ENCODE peak calls at places on chromosomes 11 and 22, in ten cellular contexts. One of them, this sample, is unnamed.

GRCh38 chr11:98099371-98099770 is 921.4 kb upstream of the CNTN5 start:
- DNase-seq in tibial artery: no peak
- DNase-seq in A549: no peak
- DNase-seq in epithelial cell of proximal tubule: no peak
- DNase-seq in thyroid gland: no peak
- DNase-seq in CD8-positive, alpha-beta T cell: no peak
- DNase-seq in kidney epithelial cell: no peak
- DNase-seq in choroid plexus epithelial cell: no peak
- DNase-seq in left lung: no peak
- DNase-seq in psoas muscle: no peak
- DNase-seq in this sample: no peak

GRCh38 chr22:49426618-49427266 is 400.9 kb downstream of the BRD1 start:
- DNase-seq in choroid plexus epithelial cell: no peak
- DNase-seq in left lung: no peak
- DNase-seq in kidney epithelial cell: no peak
- DNase-seq in epithelial cell of proximal tubule: no peak
- DNase-seq in CD8-positive, alpha-beta T cell: no peak
- DNase-seq in psoas muscle: no peak
- DNase-seq in A549: no peak
- DNase-seq in thyroid gland: peak; percentile 49
- DNase-seq in tibial artery: no peak
- DNase-seq in this sample: no peak

GRCh38 chr22:38715176-38715764 is 9.5 kb downstream of the GTPBP1 start:
- DNase-seq in left lung: no peak
- DNase-seq in kidney epithelial cell: no peak
- DNase-seq in A549: no peak
- DNase-seq in psoas muscle: no peak
- DNase-seq in thyroid gland: no peak
- DNase-seq in choroid plexus epithelial cell: no peak
- DNase-seq in epithelial cell of proximal tubule: no peak
- DNase-seq in tibial artery: no peak
- DNase-seq in CD8-positive, alpha-beta T cell: no peak
- DNase-seq in this sample: no peak

GRCh38 chr11:79940976-79941735 is 500.3 kb upstream of the TENM4 start:
- DNase-seq in A549: no peak
- DNase-seq in choroid plexus epithelial cell: no peak
- DNase-seq in tibial artery: no peak
- DNase-seq in kidney epithelial cell: no peak
- DNase-seq in CD8-positive, alpha-beta T cell: no peak
- DNase-seq in thyroid gland: no peak
- DNase-seq in psoas muscle: no peak
- DNase-seq in epithelial cell of proximal tubule: no peak
- DNase-seq in left lung: no peak
- DNase-seq in this sample: peak; percentile 22

GRCh38 chr11:8610532-8611116 is 16.6 kb upstream of the STK33 start:
- DNase-seq in thyroid gland: peak; percentile 20
- DNase-seq in epithelial cell of proximal tubule: no peak
- DNase-seq in psoas muscle: no peak
- DNase-seq in CD8-positive, alpha-beta T cell: peak; percentile 13
- DNase-seq in tibial artery: no peak
- DNase-seq in left lung: no peak
- DNase-seq in kidney epithelial cell: peak; percentile 56
- DNase-seq in A549: no peak
- DNase-seq in choroid plexus epithelial cell: peak; percentile 65
- DNase-seq in this sample: no peak

GRCh38 chr11:35649984-35650383 is 12.6 kb upstream of the TRIM44 start:
- DNase-seq in CD8-positive, alpha-beta T cell: no peak
- DNase-seq in A549: no peak
- DNase-seq in epithelial cell of proximal tubule: no peak
- DNase-seq in left lung: no peak
- DNase-seq in kidney epithelial cell: no peak
- DNase-seq in choroid plexus epithelial cell: peak; percentile 57
- DNase-seq in thyroid gland: no peak
- DNase-seq in psoas muscle: no peak
- DNase-seq in tibial artery: no peak
- DNase-seq in this sample: peak; percentile 58

GRCh38 chr11:65126624-65127274 is 4.6 kb downstream of the MRPL49 start:
- DNase-seq in A549: no peak
- DNase-seq in tibial artery: no peak
- DNase-seq in choroid plexus epithelial cell: no peak
- DNase-seq in epithelial cell of proximal tubule: no peak
- DNase-seq in left lung: no peak
- DNase-seq in CD8-positive, alpha-beta T cell: no peak
- DNase-seq in thyroid gland: no peak
- DNase-seq in kidney epithelial cell: no peak
- DNase-seq in psoas muscle: no peak
- DNase-seq in this sample: no peak

GRCh38 chr11:24645563-24645962 is 148.7 kb downstream of the LUZP2 start:
- DNase-seq in epithelial cell of proximal tubule: no peak
- DNase-seq in psoas muscle: no peak
- DNase-seq in kidney epithelial cell: no peak
- DNase-seq in thyroid gland: no peak
- DNase-seq in A549: no peak
- DNase-seq in choroid plexus epithelial cell: no peak
- DNase-seq in left lung: no peak
- DNase-seq in tibial artery: no peak
- DNase-seq in CD8-positive, alpha-beta T cell: no peak
- DNase-seq in this sample: no peak

DNA sequence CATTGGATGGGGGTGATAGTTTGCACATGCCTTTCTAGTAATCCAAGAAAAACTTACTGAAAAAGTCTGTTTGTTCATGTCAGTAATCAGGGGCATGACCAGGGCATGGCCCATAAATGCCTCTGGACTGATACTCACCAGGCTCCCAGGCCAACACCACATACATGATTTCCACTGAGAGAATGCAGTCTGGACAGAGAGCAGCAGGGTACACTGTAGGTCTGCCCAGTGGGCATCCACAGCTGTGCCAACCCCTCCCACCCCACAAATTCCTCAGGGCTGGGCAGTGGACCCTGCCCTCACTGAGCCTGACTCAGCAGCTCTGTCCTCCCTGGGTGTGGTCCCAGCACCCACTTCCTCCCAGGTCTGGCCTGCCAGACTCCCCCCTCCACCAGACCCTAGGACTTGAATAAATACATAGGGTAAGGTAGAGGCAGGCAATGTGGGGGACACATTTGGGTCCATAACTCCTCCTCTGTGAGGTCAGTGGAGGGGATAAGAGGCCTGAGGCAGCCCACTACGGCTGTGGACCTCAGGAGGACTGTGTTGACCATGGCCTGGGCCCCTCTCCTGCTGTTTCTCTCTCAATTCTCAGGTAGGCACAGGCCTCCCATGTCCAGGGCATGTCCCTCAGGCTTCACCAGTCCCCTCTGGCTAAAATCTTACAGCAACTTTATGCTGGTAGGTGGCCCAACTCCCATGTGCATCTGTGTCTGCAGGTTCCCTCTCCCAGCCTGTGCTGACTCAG is 92.2 kb upstream of the TOP3B start:
- DNase-seq in choroid plexus epithelial cell: no peak
- DNase-seq in epithelial cell of proximal tubule: peak; percentile 39
- DNase-seq in left lung: no peak
- DNase-seq in psoas muscle: no peak
- DNase-seq in A549: no peak
- DNase-seq in CD8-positive, alpha-beta T cell: no peak
- DNase-seq in thyroid gland: no peak
- DNase-seq in tibial artery: no peak
- DNase-seq in kidney epithelial cell: peak; percentile 23
- DNase-seq in this sample: peak; percentile 54
- H3K4me3 ChIP-seq in choroid plexus epithelial cell: no peak overlapping the region
- H3K4me3 ChIP-seq in epithelial cell of proximal tubule: no peak overlapping the region
- H3K4me3 ChIP-seq in left lung: no peak overlapping the region
- H3K4me3 ChIP-seq in psoas muscle: no peak overlapping the region
- H3K4me3 ChIP-seq in A549: no peak overlapping the region
- H3K4me3 ChIP-seq in CD8-positive, alpha-beta T cell: no peak overlapping the region
- H3K4me3 ChIP-seq in thyroid gland: no peak overlapping the region
- H3K4me3 ChIP-seq in tibial artery: no peak overlapping the region
- H3K4me3 ChIP-seq in kidney epithelial cell: no peak overlapping the region
- H3K4me3 ChIP-seq in this sample: no peak overlapping the region

GRCh38 chr11:121520243-121521144 is 67.7 kb upstream of the SORL1-AS1 start:
- DNase-seq in CD8-positive, alpha-beta T cell: no peak
- DNase-seq in epithelial cell of proximal tubule: no peak
- DNase-seq in choroid plexus epithelial cell: peak; percentile 33
- DNase-seq in tibial artery: peak; percentile 28
- DNase-seq in A549: no peak
- DNase-seq in thyroid gland: no peak
- DNase-seq in kidney epithelial cell: no peak
- DNase-seq in left lung: no peak
- DNase-seq in psoas muscle: no peak
- DNase-seq in this sample: peak; percentile 91

GRCh38 chr11:121522043-121522941 is 69.5 kb upstream of the SORL1-AS1 start:
- DNase-seq in epithelial cell of proximal tubule: no peak
- DNase-seq in thyroid gland: no peak
- DNase-seq in left lung: no peak
- DNase-seq in choroid plexus epithelial cell: no peak
- DNase-seq in kidney epithelial cell: no peak
- DNase-seq in A549: no peak
- DNase-seq in tibial artery: no peak
- DNase-seq in CD8-positive, alpha-beta T cell: no peak
- DNase-seq in psoas muscle: no peak
- DNase-seq in this sample: no peak

GRCh38 chr11:121523581-121524232 is 70.9 kb upstream of the SORL1-AS1 start:
- DNase-seq in epithelial cell of proximal tubule: no peak
- DNase-seq in kidney epithelial cell: no peak
- DNase-seq in A549: no peak
- DNase-seq in CD8-positive, alpha-beta T cell: no peak
- DNase-seq in psoas muscle: no peak
- DNase-seq in thyroid gland: no peak
- DNase-seq in left lung: no peak
- DNase-seq in choroid plexus epithelial cell: no peak
- DNase-seq in tibial artery: no peak
- DNase-seq in this sample: no peak

GRCh38 chr11:121524233-121524631 is 71.5 kb upstream of the SORL1-AS1 start:
- DNase-seq in psoas muscle: no peak
- DNase-seq in choroid plexus epithelial cell: no peak
- DNase-seq in thyroid gland: no peak
- DNase-seq in left lung: no peak
- DNase-seq in A549: no peak
- DNase-seq in CD8-positive, alpha-beta T cell: no peak
- DNase-seq in epithelial cell of proximal tubule: no peak
- DNase-seq in kidney epithelial cell: no peak
- DNase-seq in tibial artery: no peak
- DNase-seq in this sample: no peak

DNA sequence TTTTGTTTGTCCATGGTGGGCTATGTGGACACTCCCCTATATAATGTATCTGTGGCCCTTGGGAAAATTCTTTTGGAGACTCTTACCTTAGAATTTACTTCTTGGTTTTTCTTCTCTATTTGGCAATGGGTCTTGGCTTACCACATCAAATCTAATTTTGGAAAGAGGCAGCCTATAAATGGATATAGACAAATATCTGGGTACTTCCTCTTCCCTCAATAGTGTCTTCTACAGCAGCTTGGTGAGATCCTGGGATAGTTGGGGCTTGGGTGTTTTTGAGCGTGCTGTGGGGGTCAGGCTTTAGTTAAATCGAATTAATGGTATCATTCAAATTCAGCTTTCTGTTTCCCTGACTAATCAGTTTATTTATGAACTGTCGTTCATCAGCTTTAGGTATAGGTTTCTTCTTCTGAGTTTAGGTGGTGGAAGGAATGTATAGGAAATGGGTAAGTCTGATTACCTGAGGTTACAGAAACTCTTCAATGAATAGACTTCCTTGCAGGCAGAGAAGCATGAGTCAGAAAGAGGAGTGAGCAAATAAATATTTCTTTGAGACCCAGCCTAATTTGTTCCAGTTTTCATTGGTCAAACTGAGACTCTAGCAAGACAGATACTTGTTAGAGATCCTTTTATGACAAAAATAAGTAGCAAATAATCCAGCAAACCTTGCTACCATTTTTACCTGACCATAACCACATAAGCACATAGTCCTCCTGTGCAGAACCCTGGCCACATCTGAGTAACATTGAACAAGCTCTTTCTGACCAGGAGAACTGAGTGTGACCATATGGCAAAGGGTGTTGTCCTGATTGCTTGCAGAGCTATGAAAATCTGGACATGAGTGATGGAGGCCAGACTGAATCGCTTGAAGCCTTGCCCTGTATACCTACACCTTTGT is 68.6 kb upstream of the SORL1-AS1 start:
- DNase-seq in epithelial cell of proximal tubule: no peak
- DNase-seq in left lung: no peak
- DNase-seq in CD8-positive, alpha-beta T cell: no peak
- DNase-seq in kidney epithelial cell: no peak
- DNase-seq in A549: no peak
- DNase-seq in tibial artery: no peak
- DNase-seq in thyroid gland: no peak
- DNase-seq in psoas muscle: no peak
- DNase-seq in choroid plexus epithelial cell: no peak
- DNase-seq in this sample: peak; percentile 6
- TF ChIP-seq CTCF in epithelial cell of proximal tubule: no peak
- TF ChIP-seq CTCF in left lung: no peak
- TF ChIP-seq CTCF in CD8-positive, alpha-beta T cell: no peak
- TF ChIP-seq CTCF in kidney epithelial cell: no peak
- TF ChIP-seq CTCF in A549: no peak
- TF ChIP-seq CTCF in tibial artery: no peak
- TF ChIP-seq CTCF in thyroid gland: no peak
- TF ChIP-seq CTCF in psoas muscle: no peak
- TF ChIP-seq CTCF in choroid plexus epithelial cell: no peak
- TF ChIP-seq CTCF in this sample: no peak

GRCh38 chr11:110377451-110377850 is 52.3 kb upstream of the FDX1 start:
- DNase-seq in thyroid gland: no peak
- DNase-seq in tibial artery: no peak
- DNase-seq in CD8-positive, alpha-beta T cell: no peak
- DNase-seq in A549: no peak
- DNase-seq in left lung: no peak
- DNase-seq in psoas muscle: no peak
- DNase-seq in kidney epithelial cell: no peak
- DNase-seq in epithelial cell of proximal tubule: no peak
- DNase-seq in choroid plexus epithelial cell: no peak
- DNase-seq in this sample: no peak

GRCh38 chr11:110379936-110380335 is 49.8 kb upstream of the FDX1 start:
- DNase-seq in choroid plexus epithelial cell: no peak
- DNase-seq in A549: no peak
- DNase-seq in tibial artery: no peak
- DNase-seq in left lung: no peak
- DNase-seq in CD8-positive, alpha-beta T cell: no peak
- DNase-seq in thyroid gland: no peak
- DNase-seq in kidney epithelial cell: no peak
- DNase-seq in psoas muscle: no peak
- DNase-seq in epithelial cell of proximal tubule: no peak
- DNase-seq in this sample: no peak

GRCh38 chr11:110379261-110379660 is 50.5 kb upstream of the FDX1 start:
- DNase-seq in epithelial cell of proximal tubule: no peak
- DNase-seq in tibial artery: no peak
- DNase-seq in CD8-positive, alpha-beta T cell: no peak
- DNase-seq in A549: no peak
- DNase-seq in thyroid gland: no peak
- DNase-seq in kidney epithelial cell: no peak
- DNase-seq in psoas muscle: no peak
- DNase-seq in left lung: no peak
- DNase-seq in choroid plexus epithelial cell: no peak
- DNase-seq in this sample: no peak

GRCh38 chr11:110374921-110375320 is 54.8 kb upstream of the FDX1 start:
- DNase-seq in left lung: no peak
- DNase-seq in choroid plexus epithelial cell: peak; percentile 67
- DNase-seq in epithelial cell of proximal tubule: no peak
- DNase-seq in CD8-positive, alpha-beta T cell: no peak
- DNase-seq in kidney epithelial cell: no peak
- DNase-seq in thyroid gland: no peak
- DNase-seq in psoas muscle: no peak
- DNase-seq in A549: no peak
- DNase-seq in tibial artery: no peak
- DNase-seq in this sample: no peak

GRCh38 chr11:110376711-110377324 is 52.9 kb upstream of the FDX1 start:
- DNase-seq in tibial artery: peak; percentile 64
- DNase-seq in left lung: peak; percentile 70
- DNase-seq in CD8-positive, alpha-beta T cell: peak; percentile 13
- DNase-seq in thyroid gland: peak; percentile 79
- DNase-seq in kidney epithelial cell: peak; percentile 73
- DNase-seq in A549: peak; percentile 65
- DNase-seq in choroid plexus epithelial cell: peak; percentile 97
- DNase-seq in epithelial cell of proximal tubule: peak; percentile 79
- DNase-seq in psoas muscle: peak; percentile 60
- DNase-seq in this sample: peak; percentile 91
- H3K4me3 ChIP-seq in tibial artery: no peak overlapping the region
- H3K4me3 ChIP-seq in left lung: no peak overlapping the region
- H3K4me3 ChIP-seq in CD8-positive, alpha-beta T cell: no peak overlapping the region
- H3K4me3 ChIP-seq in thyroid gland: no peak overlapping the region
- H3K4me3 ChIP-seq in kidney epithelial cell: no peak overlapping the region
- H3K4me3 ChIP-seq in A549: no peak overlapping the region
- H3K4me3 ChIP-seq in choroid plexus epithelial cell: peak overlapping the region; percentile 25
- H3K4me3 ChIP-seq in epithelial cell of proximal tubule: no peak overlapping the region
- H3K4me3 ChIP-seq in psoas muscle: peak overlapping the region; percentile 46
- H3K4me3 ChIP-seq in this sample: no peak overlapping the region

GRCh38 chr11:82474876-82475275 is 258.8 kb downstream of the FAM181B start:
- DNase-seq in choroid plexus epithelial cell: no peak
- DNase-seq in epithelial cell of proximal tubule: no peak
- DNase-seq in tibial artery: no peak
- DNase-seq in A549: no peak
- DNase-seq in left lung: no peak
- DNase-seq in kidney epithelial cell: no peak
- DNase-seq in CD8-positive, alpha-beta T cell: no peak
- DNase-seq in psoas muscle: no peak
- DNase-seq in thyroid gland: no peak
- DNase-seq in this sample: no peak
- TF ChIP-seq CTCF in choroid plexus epithelial cell: no peak
- TF ChIP-seq CTCF in epithelial cell of proximal tubule: no peak
- TF ChIP-seq CTCF in tibial artery: no peak
- TF ChIP-seq CTCF in A549: no peak
- TF ChIP-seq CTCF in left lung: no peak
- TF ChIP-seq CTCF in kidney epithelial cell: no peak
- TF ChIP-seq CTCF in CD8-positive, alpha-beta T cell: no peak
- TF ChIP-seq CTCF in psoas muscle: no peak
- TF ChIP-seq CTCF in thyroid gland: no peak
- TF ChIP-seq CTCF in this sample: no peak